ENCODE peak calls at places on chromosomes 5 and 9, in ten cellular contexts. W is small intestine; U is adrenal gland; E is naive thymus-derived CD4-positive, alpha-beta T cell; G is GM23248; J is fibroblast of lung; M is spleen; B is right cardiac atrium; R is left ventricle myocardium inferior; P is thyroid gland. S is an unnamed sample.

GRCh38 chr5:119356384-119357188 is 767 bp downstream of the TNFAIP8 start:
- DNase-seq in W (no peak), U (no peak), E (no peak), G (peak; percentile 58), J (peak; percentile 62), M (no peak), B (no peak), R (no peak), P (no peak), S (no peak)

GRCh38 chr5:17118631-17119030 is 98.8 kb upstream of the BASP1 start:
- DNase-seq in W (peak; percentile 75), U (peak; percentile 77), E (no peak), G (peak; percentile 97), J (peak; percentile 89), M (no peak), B (peak; percentile 63), R (no peak), P (no peak), S (no peak)

GRCh38 chr5:16049766-16050165 is 129.8 kb downstream of the MARCHF11 start:
- DNase-seq in W (no peak), U (no peak), E (no peak), G (no peak), J (no peak), M (no peak), B (no peak), R (no peak), P (no peak), S (no peak)

GRCh38 chr5:59104400-59105117 is 521.7 kb downstream of the RAB3C start:
- DNase-seq in W (no peak), U (no peak), E (no peak), G (no peak), J (peak; percentile 26), M (no peak), B (no peak), R (no peak), P (no peak), S (no peak)

GRCh38 chr5:62575556-62575955 is 3.1 kb upstream of the LRRC70 start:
- DNase-seq in W (no peak), U (no peak), E (no peak), G (no peak), J (no peak), M (no peak), B (no peak), R (no peak), P (no peak), S (no peak)

GRCh38 chr5:57434683-57435082 is 47.9 kb downstream of the ACTBL2 start:
- DNase-seq in W (no peak), U (no peak), E (no peak), G (no peak), J (no peak), M (no peak), B (no peak), R (no peak), P (no peak), S (no peak)

GRCh38 chr9:5450360-5451051 is at the start of gene CD274:
- DNase-seq in W (peak; percentile 98), U (peak; percentile 95), E (peak; percentile 82), G (peak; percentile 95), J (peak; percentile 88), M (peak; percentile 97), B (peak; percentile 96), R (peak; percentile 92), P (peak; percentile 94), S (peak; percentile 92)

GRCh38 chr5:74634611-74635286 is 5.8 kb downstream of the ENC1 start:
- DNase-seq in W (no peak), U (no peak), E (no peak), G (no peak), J (no peak), M (no peak), B (no peak), R (no peak), P (no peak), S (no peak)

GRCh38 chr9:87180846-87181245 is 233.5 kb upstream of the GAS1 start:
- DNase-seq in W (no peak), U (no peak), E (no peak), G (no peak), J (no peak), M (no peak), B (no peak), R (no peak), P (no peak), S (no peak)

GRCh38 chr5:168114444-168115017 is 176.9 kb upstream of the WWC1 start:
- DNase-seq in W (peak; percentile 80), U (peak; percentile 17), E (peak; percentile 5), G (peak; percentile 79), J (peak; percentile 19), M (no peak), B (peak; percentile 61), R (peak; percentile 28), P (peak; percentile 25), S (no peak)

GRCh38 chr9:122036988-122037387 is 56.1 kb downstream of the TTLL11 start:
- DNase-seq in W (no peak), U (no peak), E (no peak), G (peak; percentile 73), J (peak; percentile 65), M (no peak), B (no peak), R (no peak), P (no peak), S (no peak)

GRCh38 chr9:100499866-100500265 is 26.9 kb downstream of the TMEFF1 start:
- DNase-seq in W (no peak), U (no peak), E (no peak), G (no peak), J (no peak), M (no peak), B (no peak), R (no peak), P (no peak), S (no peak)

GRCh38 chr5:43572357-43572756 is 15.5 kb upstream of the PAIP1 start:
- DNase-seq in W (no peak), U (no peak), E (no peak), G (peak; percentile 26), J (no peak), M (no peak), B (no peak), R (no peak), P (no peak), S (no peak)

GRCh38 chr9:36690769-36691168 is 118.1 kb downstream of the MELK start:
- DNase-seq in W (no peak), U (no peak), E (no peak), G (no peak), J (no peak), M (no peak), B (no peak), R (no peak), P (no peak), S (no peak)

GRCh38 chr5:141914154-141914743 is 9.4 kb upstream of the DELE1 start:
- DNase-seq in W (peak; percentile 49), U (peak; percentile 64), E (peak; percentile 19), G (peak; percentile 60), J (no peak), M (peak; percentile 93), B (peak; percentile 79), R (peak; percentile 48), P (peak; percentile 42), S (no peak)

GRCh38 chr9:94882953-94883641 is 156.6 kb downstream of the AOPEP start:
- DNase-seq in W (no peak), U (no peak), E (no peak), G (no peak), J (peak; percentile 54), M (no peak), B (no peak), R (no peak), P (peak; percentile 88), S (no peak)

GRCh38 chr5:54570923-54571322 is 53.4 kb downstream of the SNX18 start:
- DNase-seq in W (no peak), U (no peak), E (no peak), G (peak; percentile 57), J (peak; percentile 78), M (no peak), B (peak; percentile 77), R (peak; percentile 30), P (no peak), S (no peak)

GRCh38 chr9:33295571-33295970 is 5.3 kb downstream of the NFX1 start:
- DNase-seq in W (no peak), U (no peak), E (no peak), G (no peak), J (no peak), M (no peak), B (no peak), R (no peak), P (no peak), S (no peak)
- H3K4me3 ChIP-seq in W (no peak overlapping the region), U (no peak overlapping the region), E (no peak overlapping the region), G (no peak overlapping the region), J (no peak overlapping the region), M (peak overlapping the region; percentile 38), B (no peak overlapping the region), R (no peak overlapping the region), P (no peak overlapping the region), S (no peak overlapping the region)

GRCh38 chr9:113350338-113350672 is 964 bp downstream of the BSPRY start:
- DNase-seq in W (no peak), U (no peak), E (no peak), G (no peak), J (no peak), M (no peak), B (no peak), R (no peak), P (peak; percentile 71), S (no peak)

GRCh38 chr9:113352411-113352810 is 3.1 kb downstream of the BSPRY start:
- DNase-seq in W (no peak), U (no peak), E (no peak), G (peak; percentile 14), J (no peak), M (no peak), B (no peak), R (no peak), P (no peak), S (no peak)

GRCh38 chr9:113352006-113352405 is 2.7 kb downstream of the BSPRY start:
- DNase-seq in W (no peak), U (no peak), E (no peak), G (no peak), J (no peak), M (no peak), B (no peak), R (no peak), P (no peak), S (no peak)

GRCh38 chr9:113349434-113350337 is at the start of gene BSPRY:
- DNase-seq in W (peak; percentile 57), U (no peak), E (peak; percentile 44), G (peak; percentile 34), J (no peak), M (peak; percentile 85), B (no peak), R (no peak), P (peak; percentile 72), S (no peak)

GRCh38 chr9:113350937-113351336 is 1.6 kb downstream of the BSPRY start:
- DNase-seq in W (no peak), U (no peak), E (no peak), G (no peak), J (no peak), M (no peak), B (no peak), R (no peak), P (no peak), S (no peak)
- H3K27ac ChIP-seq in W (no peak overlapping the region), U (no peak overlapping the region), E (no peak overlapping the region), G (no peak overlapping the region), J (no peak overlapping the region), M (no peak overlapping the region), B (no peak overlapping the region), R (no peak overlapping the region), P (no peak overlapping the region), S (no peak overlapping the region)

GRCh38 chr9:136949239-136949816 is 2.7 kb upstream of the LCN12 start:
- DNase-seq in W (peak; percentile 42), U (no peak), E (no peak), G (no peak), J (no peak), M (peak; percentile 81), B (peak; percentile 63), R (no peak), P (peak; percentile 36), S (no peak)
- H3K4me3 ChIP-seq in W (peak overlapping the region; percentile 37), U (peak overlapping the region; percentile 59), E (peak overlapping the region; percentile 68), G (peak overlapping the region; percentile 55), J (peak overlapping the region; percentile 48), M (peak overlapping the region; percentile 88), B (peak overlapping the region; percentile 52), R (peak overlapping the region; percentile 79), P (no peak overlapping the region), S (peak overlapping the region; percentile 41)

GRCh38 chr5:107894361-107894760 is 223.6 kb upstream of the EFNA5 start:
- DNase-seq in W (no peak), U (no peak), E (no peak), G (peak; percentile 68), J (peak; percentile 46), M (no peak), B (no peak), R (no peak), P (no peak), S (no peak)
- H3K27ac ChIP-seq in W (no peak overlapping the region), U (no peak overlapping the region), E (no peak overlapping the region), G (peak overlapping the region; percentile 46), J (no peak overlapping the region), M (no peak overlapping the region), B (no peak overlapping the region), R (no peak overlapping the region), P (no peak overlapping the region), S (no peak overlapping the region)